ENCODE peak calls at places on chromosome X, in five cellular contexts. W, U, L, H and G are unnamed samples.

GRCh38 chrX:38347136-38347535 is 5.3 kb upstream of the OTC start:
- DNase-seq in U (no peak), W (peak), H (no peak), L (no peak), G (no peak)

GRCh38 chrX:154649864-154650510 is 3.4 kb downstream of the CTAG2 start:
- DNase-seq in H (no peak), W (no peak), L (no peak), U (no peak), G (no peak)

GRCh38 chrX:46722742-46723568 is 36.0 kb downstream of the SLC9A7 start:
- DNase-seq in H (no peak), U (no peak), W (no peak), L (no peak), G (no peak)

GRCh38 chrX:75181721-75182120 is 25.6 kb upstream of the ABCB7 start:
- DNase-seq in H (no peak), W (no peak), L (no peak), U (no peak), G (no peak)

GRCh38 chrX:152299787-152300186 is 151.3 kb downstream of the GABRA3 start:
- DNase-seq in H (no peak), L (no peak), W (no peak), U (no peak), G (no peak)

GRCh38 chrX:13471269-13471668 is 98.1 kb upstream of the EGFL6 start:
- DNase-seq in L (no peak), W (peak), U (no peak), H (no peak), G (no peak)

GRCh38 chrX:30060718-30061117 is 154.6 kb upstream of the MAGEB2 start:
- DNase-seq in W (peak), U (no peak), H (no peak), L (no peak), G (no peak)

GRCh38 chrX:9676311-9676710 is 89.3 kb downstream of the GPR143 start:
- DNase-seq in U (no peak), W (no peak), H (no peak), L (no peak), G (no peak)

GRCh38 chrX:58025979-58026378 is 115.7 kb upstream of the ZXDA start:
- DNase-seq in L (no peak), U (peak), H (peak), W (peak), G (peak)